ENCODE peak calls at places on chromosomes 4 and X, in nine cellular contexts. J is non-pigmented ciliary epithelial cell, L is iris pigment epithelial cell, D is C1 segment of cervical spinal cord, K is omental fat pad, Y is WERI-Rb-1, M is heart left ventricle, A is NCI-H1694 treated with DMSO at 0.1 percent for 48 hours, E is fibroblast of pulmonary artery. C is an unnamed sample.

GRCh38 chr4:89823416-89823815 is 13.5 kb downstream of the SNCA start:
- DNase-seq in A (no peak), D (no peak), M (no peak), K (no peak), L (peak), E (peak), Y (no peak), J (no peak), C (no peak)

GRCh38 chrX:40945366-40945713 is 139.9 kb upstream of the USP9X start:
- DNase-seq in K (no peak), M (peak), E (peak), D (no peak), Y (no peak), L (peak), A (peak), J (peak), C (no peak)

GRCh38 chrX:56978172-56978571 is 17.2 kb downstream of the SPIN3 start:
- DNase-seq in D (no peak), A (peak), M (peak), E (peak), J (no peak), Y (peak), L (peak), K (no peak), C (no peak)

GRCh38 chr4:82748781-82749504 is 49.7 kb downstream of the SCD5 start:
- DNase-seq in J (no peak), E (peak), M (no peak), K (no peak), L (no peak), A (no peak), D (no peak), Y (no peak), C (no peak)

GRCh38 chrX:151929131-151929530 is 16.4 kb downstream of the MAGEA4 start:
- DNase-seq in E (peak), L (no peak), K (no peak), M (no peak), Y (no peak), D (no peak), J (no peak), A (no peak), C (no peak)

GRCh38 chr4:109921384-109921808 is 8.7 kb downstream of the EGF start:
- DNase-seq in A (no peak), D (no peak), M (no peak), L (peak), J (peak), K (no peak), Y (no peak), E (peak), C (peak)

GRCh38 chr4:141134051-141134450 is 782 bp upstream of the RNF150 start:
- DNase-seq in K (no peak), Y (no peak), D (no peak), L (no peak), E (peak), A (no peak), M (no peak), J (no peak), C (no peak)

GRCh38 chrX:119468930-119469635 is 839 bp downstream of the SLC25A5 start:
- DNase-seq in J (no peak), Y (peak), A (peak), E (peak), K (peak), L (peak), D (peak), M (peak), C (no peak)

GRCh38 chr4:6591781-6592180 is 16.8 kb downstream of the MAN2B2 start:
- DNase-seq in D (no peak), L (no peak), J (no peak), M (no peak), A (no peak), Y (no peak), K (no peak), E (no peak), C (no peak)

GRCh38 chrX:63761639-63762038 is 23.4 kb downstream of the ARHGEF9 start:
- DNase-seq in M (no peak), K (no peak), E (peak), A (no peak), L (no peak), D (peak), Y (no peak), J (no peak), C (no peak)

GRCh38 chr4:75015627-75016026 is 82.7 kb downstream of the PARM1 start:
- DNase-seq in L (no peak), Y (no peak), K (no peak), E (no peak), A (no peak), D (no peak), M (peak), J (no peak), C (no peak)